ENCODE peak calls at places on chromosomes 6 and 20, in eight cellular contexts. One of them, this sample, is unnamed.

GRCh38 chr6:125273965-125274364 is 27.8 kb downstream of the HDDC2 start:
- DNase-seq in progenitor cell of endocrine pancreas: no peak
- DNase-seq in astrocyte of the spinal cord: peak
- DNase-seq in nephron progenitor cell: no peak
- DNase-seq in IMR-90: peak
- DNase-seq in AG04449: no peak
- DNase-seq in H1: no peak
- DNase-seq in GM10248: no peak
- DNase-seq in this sample: no peak

GRCh38 chr6:133241901-133242760 is 974 bp downstream of the EYA4 start:
- DNase-seq in H1: no peak
- DNase-seq in astrocyte of the spinal cord: peak
- DNase-seq in GM10248: peak
- DNase-seq in IMR-90: peak
- DNase-seq in AG04449: no peak
- DNase-seq in nephron progenitor cell: peak
- DNase-seq in progenitor cell of endocrine pancreas: peak
- DNase-seq in this sample: no peak

GRCh38 chr6:170057034-170057734 is 233.7 kb downstream of the DLL1 start:
- DNase-seq in astrocyte of the spinal cord: no peak
- DNase-seq in nephron progenitor cell: no peak
- DNase-seq in progenitor cell of endocrine pancreas: no peak
- DNase-seq in AG04449: no peak
- DNase-seq in GM10248: no peak
- DNase-seq in H1: peak
- DNase-seq in IMR-90: no peak
- DNase-seq in this sample: no peak

GRCh38 chr6:117932676-117933075 is 25.6 kb downstream of the SLC35F1 start:
- DNase-seq in nephron progenitor cell: no peak
- DNase-seq in AG04449: no peak
- DNase-seq in progenitor cell of endocrine pancreas: no peak
- DNase-seq in astrocyte of the spinal cord: no peak
- DNase-seq in GM10248: no peak
- DNase-seq in H1: no peak
- DNase-seq in IMR-90: no peak
- DNase-seq in this sample: no peak

GRCh38 chr20:10419550-10420133 is 14.4 kb downstream of the MKKS start:
- DNase-seq in H1: no peak
- DNase-seq in IMR-90: peak
- DNase-seq in astrocyte of the spinal cord: peak
- DNase-seq in AG04449: no peak
- DNase-seq in progenitor cell of endocrine pancreas: no peak
- DNase-seq in nephron progenitor cell: no peak
- DNase-seq in GM10248: no peak
- DNase-seq in this sample: no peak

GRCh38 chr6:68229566-68229965 is 405.5 kb upstream of the ADGRB3 start:
- DNase-seq in nephron progenitor cell: no peak
- DNase-seq in IMR-90: no peak
- DNase-seq in H1: no peak
- DNase-seq in astrocyte of the spinal cord: peak
- DNase-seq in GM10248: no peak
- DNase-seq in progenitor cell of endocrine pancreas: no peak
- DNase-seq in AG04449: no peak
- DNase-seq in this sample: no peak

GRCh38 chr6:150207931-150208570 is 65.2 kb downstream of the PPP1R14C start:
- DNase-seq in nephron progenitor cell: no peak
- DNase-seq in H1: no peak
- DNase-seq in astrocyte of the spinal cord: no peak
- DNase-seq in AG04449: no peak
- DNase-seq in GM10248: no peak
- DNase-seq in progenitor cell of endocrine pancreas: no peak
- DNase-seq in IMR-90: peak
- DNase-seq in this sample: no peak

GRCh38 chr6:154407440-154407839 is 50.8 kb upstream of the IPCEF1 start:
- DNase-seq in AG04449: no peak
- DNase-seq in astrocyte of the spinal cord: no peak
- DNase-seq in progenitor cell of endocrine pancreas: no peak
- DNase-seq in H1: no peak
- DNase-seq in nephron progenitor cell: no peak
- DNase-seq in GM10248: no peak
- DNase-seq in IMR-90: no peak
- DNase-seq in this sample: no peak

GRCh38 chr6:109441069-109441816 is 719 bp downstream of the SMPD2 start:
- DNase-seq in IMR-90: peak
- DNase-seq in progenitor cell of endocrine pancreas: peak
- DNase-seq in astrocyte of the spinal cord: peak
- DNase-seq in H1: peak
- DNase-seq in nephron progenitor cell: peak
- DNase-seq in AG04449: no peak
- DNase-seq in GM10248: peak
- DNase-seq in this sample: no peak

GRCh38 chr20:48723308-48724264 is 104.2 kb downstream of the PREX1 start:
- DNase-seq in GM10248: no peak
- DNase-seq in progenitor cell of endocrine pancreas: no peak
- DNase-seq in H1: no peak
- DNase-seq in IMR-90: no peak
- DNase-seq in nephron progenitor cell: peak
- DNase-seq in AG04449: no peak
- DNase-seq in astrocyte of the spinal cord: peak
- DNase-seq in this sample: no peak

GRCh38 chr6:126039284-126039683 is 52.9 kb downstream of the TRMT11 start:
- DNase-seq in progenitor cell of endocrine pancreas: no peak
- DNase-seq in IMR-90: peak
- DNase-seq in nephron progenitor cell: no peak
- DNase-seq in astrocyte of the spinal cord: peak
- DNase-seq in AG04449: no peak
- DNase-seq in GM10248: no peak
- DNase-seq in H1: no peak
- DNase-seq in this sample: no peak

GRCh38 chr6:93418448-93419303 is 683 bp downstream of the EPHA7 start:
- DNase-seq in progenitor cell of endocrine pancreas: peak
- DNase-seq in H1: peak
- DNase-seq in nephron progenitor cell: peak
- DNase-seq in astrocyte of the spinal cord: peak
- DNase-seq in AG04449: no peak
- DNase-seq in GM10248: peak
- DNase-seq in IMR-90: no peak
- DNase-seq in this sample: no peak

GRCh38 chr6:11833626-11834592 is 55.3 kb upstream of the ADTRP start:
- DNase-seq in progenitor cell of endocrine pancreas: no peak
- DNase-seq in AG04449: no peak
- DNase-seq in astrocyte of the spinal cord: no peak
- DNase-seq in nephron progenitor cell: no peak
- DNase-seq in GM10248: peak
- DNase-seq in IMR-90: no peak
- DNase-seq in H1: no peak
- DNase-seq in this sample: no peak

GRCh38 chr6:106496791-106497190 is 132.5 kb downstream of the RTN4IP1 start:
- DNase-seq in astrocyte of the spinal cord: no peak
- DNase-seq in progenitor cell of endocrine pancreas: no peak
- DNase-seq in H1: no peak
- DNase-seq in IMR-90: no peak
- DNase-seq in AG04449: no peak
- DNase-seq in GM10248: no peak
- DNase-seq in nephron progenitor cell: no peak
- DNase-seq in this sample: no peak
- TF ChIP-seq CTCF in astrocyte of the spinal cord: no peak
- TF ChIP-seq CTCF in progenitor cell of endocrine pancreas: no peak
- TF ChIP-seq CTCF in H1: no peak
- TF ChIP-seq CTCF in IMR-90: no peak
- TF ChIP-seq CTCF in AG04449: no peak
- TF ChIP-seq CTCF in GM10248: no peak
- TF ChIP-seq CTCF in nephron progenitor cell: no peak
- TF ChIP-seq CTCF in this sample: no peak

GRCh38 chr6:66849843-66850242 is 1142.8 kb upstream of the EYS start:
- DNase-seq in AG04449: no peak
- DNase-seq in astrocyte of the spinal cord: no peak
- DNase-seq in progenitor cell of endocrine pancreas: no peak
- DNase-seq in H1: no peak
- DNase-seq in IMR-90: no peak
- DNase-seq in GM10248: no peak
- DNase-seq in nephron progenitor cell: no peak
- DNase-seq in this sample: no peak
- TF ChIP-seq CTCF in AG04449: no peak
- TF ChIP-seq CTCF in astrocyte of the spinal cord: no peak
- TF ChIP-seq CTCF in progenitor cell of endocrine pancreas: no peak
- TF ChIP-seq CTCF in H1: no peak
- TF ChIP-seq CTCF in IMR-90: no peak
- TF ChIP-seq CTCF in GM10248: no peak
- TF ChIP-seq CTCF in nephron progenitor cell: no peak
- TF ChIP-seq CTCF in this sample: no peak

GRCh38 chr20:8829232-8829631 is 239.7 kb upstream of the PLCB4 start:
- DNase-seq in AG04449: no peak
- DNase-seq in astrocyte of the spinal cord: no peak
- DNase-seq in progenitor cell of endocrine pancreas: no peak
- DNase-seq in IMR-90: no peak
- DNase-seq in H1: no peak
- DNase-seq in nephron progenitor cell: no peak
- DNase-seq in GM10248: no peak
- DNase-seq in this sample: no peak
- TF ChIP-seq CTCF in AG04449: peak
- TF ChIP-seq CTCF in astrocyte of the spinal cord: peak
- TF ChIP-seq CTCF in progenitor cell of endocrine pancreas: peak
- TF ChIP-seq CTCF in IMR-90: no peak
- TF ChIP-seq CTCF in H1: peak
- TF ChIP-seq CTCF in nephron progenitor cell: peak
- TF ChIP-seq CTCF in GM10248: no peak
- TF ChIP-seq CTCF in this sample: no peak

DNA sequence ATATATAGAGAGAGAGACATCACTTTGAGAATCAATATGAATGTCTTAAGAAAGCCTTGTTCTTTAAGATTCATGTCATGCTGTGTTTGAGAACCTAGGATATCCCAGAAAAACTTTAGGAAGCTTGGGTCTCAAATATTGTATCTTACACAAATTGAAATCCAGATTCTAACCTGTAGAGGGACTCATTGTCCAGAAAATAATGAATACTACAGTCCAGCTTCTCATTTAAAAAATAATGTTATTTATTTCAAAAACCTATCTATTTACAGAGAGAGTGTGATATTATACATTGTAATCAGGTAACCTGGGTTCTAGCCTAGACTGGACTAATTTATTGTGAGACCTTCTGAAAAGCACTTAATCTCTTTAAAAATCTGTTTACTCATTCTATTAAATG is 4.2 kb downstream of the RFX6 start:
- DNase-seq in AG04449: no peak
- DNase-seq in nephron progenitor cell: no peak
- DNase-seq in progenitor cell of endocrine pancreas: no peak
- DNase-seq in astrocyte of the spinal cord: no peak
- DNase-seq in GM10248: no peak
- DNase-seq in IMR-90: no peak
- DNase-seq in H1: no peak
- DNase-seq in this sample: no peak
- TF ChIP-seq CTCF in AG04449: no peak
- TF ChIP-seq CTCF in nephron progenitor cell: no peak
- TF ChIP-seq CTCF in progenitor cell of endocrine pancreas: peak
- TF ChIP-seq CTCF in astrocyte of the spinal cord: no peak
- TF ChIP-seq CTCF in GM10248: no peak
- TF ChIP-seq CTCF in IMR-90: peak
- TF ChIP-seq CTCF in H1: no peak
- TF ChIP-seq CTCF in this sample: no peak

GRCh38 chr20:57465943-57466342 is 59.0 kb downstream of the CTCFL start:
- DNase-seq in IMR-90: no peak
- DNase-seq in AG04449: no peak
- DNase-seq in H1: no peak
- DNase-seq in nephron progenitor cell: no peak
- DNase-seq in progenitor cell of endocrine pancreas: no peak
- DNase-seq in GM10248: no peak
- DNase-seq in astrocyte of the spinal cord: no peak
- DNase-seq in this sample: no peak
- TF ChIP-seq CTCF in IMR-90: no peak
- TF ChIP-seq CTCF in AG04449: no peak
- TF ChIP-seq CTCF in H1: peak
- TF ChIP-seq CTCF in nephron progenitor cell: no peak
- TF ChIP-seq CTCF in progenitor cell of endocrine pancreas: no peak
- TF ChIP-seq CTCF in GM10248: peak
- TF ChIP-seq CTCF in astrocyte of the spinal cord: peak
- TF ChIP-seq CTCF in this sample: no peak

GRCh38 chr6:37433657-37434271 is 743 bp downstream of the CMTR1 start:
- DNase-seq in AG04449: no peak
- DNase-seq in H1: no peak
- DNase-seq in nephron progenitor cell: no peak
- DNase-seq in GM10248: peak
- DNase-seq in IMR-90: peak
- DNase-seq in progenitor cell of endocrine pancreas: no peak
- DNase-seq in astrocyte of the spinal cord: peak
- DNase-seq in this sample: no peak

GRCh38 chr6:37432916-37433656 is at the start of gene CMTR1:
- DNase-seq in progenitor cell of endocrine pancreas: peak
- DNase-seq in GM10248: peak
- DNase-seq in IMR-90: peak
- DNase-seq in AG04449: peak
- DNase-seq in nephron progenitor cell: peak
- DNase-seq in H1: peak
- DNase-seq in astrocyte of the spinal cord: peak
- DNase-seq in this sample: peak

GRCh38 chr6:37435373-37435772 is 2.4 kb downstream of the CMTR1 start:
- DNase-seq in IMR-90: no peak
- DNase-seq in H1: no peak
- DNase-seq in progenitor cell of endocrine pancreas: no peak
- DNase-seq in GM10248: no peak
- DNase-seq in AG04449: no peak
- DNase-seq in astrocyte of the spinal cord: no peak
- DNase-seq in nephron progenitor cell: peak
- DNase-seq in this sample: no peak

GRCh38 chr6:37438912-37439311 is 5.9 kb downstream of the CMTR1 start:
- DNase-seq in nephron progenitor cell: no peak
- DNase-seq in astrocyte of the spinal cord: no peak
- DNase-seq in H1: no peak
- DNase-seq in AG04449: no peak
- DNase-seq in progenitor cell of endocrine pancreas: no peak
- DNase-seq in IMR-90: peak
- DNase-seq in GM10248: no peak
- DNase-seq in this sample: no peak

DNA sequence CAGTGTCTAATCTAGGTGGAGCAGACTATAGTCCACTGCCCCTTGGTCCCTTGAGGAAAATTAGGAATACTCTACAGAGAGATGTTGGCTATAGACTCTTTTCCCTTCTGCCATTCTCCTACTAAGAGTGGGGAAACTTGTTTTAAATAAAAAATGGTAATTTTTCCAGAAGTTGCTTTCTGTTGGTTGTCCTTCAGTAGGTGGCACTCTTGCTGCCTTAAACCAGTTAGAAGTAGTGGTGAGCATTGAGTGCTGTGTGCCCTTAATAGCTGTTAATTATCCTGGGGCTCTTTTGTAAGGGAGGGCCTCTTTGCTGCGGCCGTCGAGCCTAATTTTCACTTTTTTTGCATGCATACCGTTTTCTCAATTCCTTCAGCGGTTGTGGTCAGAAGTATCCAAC is 2.8 kb downstream of the CMTR1 start:
- DNase-seq in progenitor cell of endocrine pancreas: no peak
- DNase-seq in AG04449: no peak
- DNase-seq in astrocyte of the spinal cord: peak
- DNase-seq in H1: no peak
- DNase-seq in GM10248: no peak
- DNase-seq in IMR-90: no peak
- DNase-seq in nephron progenitor cell: no peak
- DNase-seq in this sample: no peak
- TF ChIP-seq CTCF in progenitor cell of endocrine pancreas: no peak
- TF ChIP-seq CTCF in AG04449: no peak
- TF ChIP-seq CTCF in astrocyte of the spinal cord: peak
- TF ChIP-seq CTCF in H1: no peak
- TF ChIP-seq CTCF in GM10248: peak
- TF ChIP-seq CTCF in IMR-90: peak
- TF ChIP-seq CTCF in nephron progenitor cell: no peak
- TF ChIP-seq CTCF in this sample: no peak